ENCODE peak calls at places on chromosome 22, in eight cellular contexts. Q, F, A, S, G, D, X and B are unnamed samples.

GRCh38 chr22:50581031-50581949 is 1.4 kb downstream of the CHKB start:
- DNase-seq in D (no peak), F (no peak), X (no peak), G (no peak), Q (no peak), S (no peak), A (no peak), B (no peak)

GRCh38 chr22:41657709-41658108 is 31.0 kb downstream of the SNU13 start:
- DNase-seq in F (no peak), S (no peak), X (no peak), A (no peak), D (no peak), Q (no peak), G (no peak), B (no peak)

GRCh38 chr22:26894766-26895485 is 237.5 kb downstream of the MIAT start:
- DNase-seq in A (no peak), S (peak; percentile 64), Q (no peak), G (no peak), F (peak; percentile 84), X (peak; percentile 31), D (no peak), B (peak; percentile 48)

GRCh38 chr22:17724678-17725464 is 49.4 kb downstream of the BID start:
- DNase-seq in G (no peak), S (no peak), F (no peak), X (no peak), Q (no peak), D (no peak), A (no peak), B (peak; percentile 70)

GRCh38 chr22:37913233-37913721 is 7.2 kb downstream of the MICALL1 start:
- DNase-seq in F (no peak), D (no peak), A (no peak), G (no peak), S (no peak), Q (no peak), X (no peak), B (no peak)

GRCh38 chr22:43274595-43275240 is 68.5 kb downstream of the SCUBE1 start:
- DNase-seq in X (no peak), S (no peak), A (no peak), Q (no peak), D (no peak), F (no peak), G (no peak), B (no peak)

GRCh38 chr22:36145881-36146280 is 14.7 kb downstream of the APOL3 start:
- DNase-seq in F (no peak), A (no peak), S (no peak), X (no peak), G (no peak), Q (no peak), D (no peak), B (no peak)

GRCh38 chr22:42856179-42856864 is 751 bp downstream of the ARFGAP3 start:
- DNase-seq in G (peak; percentile 40), Q (no peak), F (peak; percentile 36), A (no peak), D (no peak), X (peak; percentile 59), S (peak; percentile 78), B (peak; percentile 48)

GRCh38 chr22:47284360-47284759 is 521.9 kb downstream of the TBC1D22A start:
- DNase-seq in Q (no peak), G (no peak), X (no peak), A (no peak), F (no peak), S (no peak), D (no peak), B (no peak)

GRCh38 chr22:30575859-30576258 is 1.4 kb upstream of the GAL3ST1 start:
- DNase-seq in G (no peak), A (no peak), F (no peak), Q (no peak), S (peak; percentile 81), D (no peak), X (no peak), B (no peak)

GRCh38 chr22:27135582-27135981 is 478.2 kb downstream of the MIAT start:
- DNase-seq in D (no peak), G (no peak), X (no peak), F (peak; percentile 43), S (no peak), Q (no peak), A (no peak), B (peak; percentile 52)

GRCh38 chr22:37222440-37222971 is 10.2 kb upstream of the SSTR3 start:
- DNase-seq in A (no peak), Q (no peak), G (no peak), F (no peak), S (no peak), D (no peak), X (no peak), B (no peak)

GRCh38 chr22:45302047-45302446 is 7.7 kb upstream of the FAM118A start:
- DNase-seq in A (no peak), X (no peak), G (no peak), Q (no peak), S (no peak), D (no peak), F (peak; percentile 81), B (no peak)

GRCh38 chr22:37392929-37393328 is 34.4 kb downstream of the ELFN2 start:
- DNase-seq in Q (no peak), X (no peak), F (no peak), D (no peak), A (no peak), G (no peak), S (no peak), B (no peak)

GRCh38 chr22:35043251-35043931 is 22.6 kb upstream of the ISX start:
- DNase-seq in Q (no peak), A (no peak), S (no peak), G (no peak), D (no peak), F (no peak), X (peak; percentile 79), B (no peak)

GRCh38 chr22:45225732-45226560 is 14.7 kb downstream of the KIAA0930 start:
- DNase-seq in A (no peak), Q (no peak), S (peak; percentile 38), F (peak; percentile 82), X (no peak), D (no peak), G (peak; percentile 72), B (no peak)

GRCh38 chr22:50622723-50623327 is 5.1 kb downstream of the ARSA start:
- DNase-seq in A (no peak), G (peak; percentile 69), D (no peak), S (peak; percentile 95), X (no peak), Q (no peak), F (no peak), B (no peak)

GRCh38 chr22:32804823-32805585 is 3.5 kb downstream of the TIMP3 start:
- DNase-seq in D (no peak), A (no peak), G (no peak), S (no peak), F (peak; percentile 54), Q (no peak), X (no peak), B (no peak)

GRCh38 chr22:32804036-32804435 is 2.5 kb downstream of the TIMP3 start:
- DNase-seq in F (peak; percentile 49), G (no peak), A (no peak), Q (no peak), X (no peak), S (no peak), D (no peak), B (no peak)

GRCh38 chr22:32803020-32803758 is 1.7 kb downstream of the TIMP3 start:
- DNase-seq in Q (no peak), S (no peak), A (no peak), F (peak; percentile 33), X (no peak), D (no peak), G (no peak), B (no peak)

GRCh38 chr22:32806296-32806695 is 4.8 kb downstream of the TIMP3 start:
- DNase-seq in Q (no peak), F (peak; percentile 21), D (no peak), S (no peak), G (no peak), A (no peak), X (no peak), B (no peak)

DNA sequence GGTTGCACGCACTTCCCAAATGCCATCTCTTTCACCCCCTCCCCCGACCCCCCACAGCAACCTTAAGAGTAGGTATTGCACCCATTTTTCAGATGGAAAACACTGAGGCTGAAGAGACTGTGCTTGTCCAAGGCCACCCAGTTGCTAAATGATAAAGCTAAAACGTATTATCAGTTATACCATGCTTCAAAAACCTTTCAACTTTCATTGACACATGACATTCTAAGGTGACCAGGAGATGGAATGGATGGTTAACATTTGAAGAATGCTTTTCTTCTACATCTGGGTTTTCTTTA is 4.0 kb downstream of the TIMP3 start:
- DNase-seq in G (no peak), A (no peak), F (no peak), D (no peak), S (no peak), Q (no peak), X (no peak), B (no peak)
- H3K4me1 ChIP-seq in G (no peaks in the 10 kb centered on the region), A (peaks cover 70% of the 10 kb centered on the region), F (peaks cover 9% of the 10 kb centered on the region), D (peaks cover 14% of the 10 kb centered on the region), S (peaks cover 16% of the 10 kb centered on the region), Q (peaks cover 24% of the 10 kb centered on the region), X (no peaks in the 10 kb centered on the region), B (peaks cover 16% of the 10 kb centered on the region)

DNA sequence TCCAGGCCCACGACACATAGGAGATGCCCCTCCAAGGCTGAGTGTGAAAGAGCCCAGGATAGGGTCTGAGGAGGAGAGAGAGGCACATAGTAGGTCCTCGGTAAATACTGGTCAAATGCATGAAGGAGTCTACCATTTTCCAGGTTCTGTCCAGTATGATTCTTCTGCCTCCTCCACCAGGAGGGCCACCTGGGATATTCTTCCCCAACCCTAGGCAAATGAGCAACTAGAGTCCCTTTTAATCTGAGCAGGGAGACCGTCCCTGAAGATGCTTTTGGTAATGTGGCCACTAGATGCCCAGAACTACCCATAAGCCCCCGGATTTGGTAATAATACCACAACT is 6.7 kb downstream of the PDGFB start:
- DNase-seq in A (no peak), X (no peak), G (no peak), Q (no peak), D (no peak), F (no peak), S (no peak), B (no peak)
- H3K4me1 ChIP-seq in A (peaks cover 39% of the 10 kb centered on the region), X (peaks cover 17% of the 10 kb centered on the region), G (peaks cover 36% of the 10 kb centered on the region), Q (peaks cover 84% of the 10 kb centered on the region), D (peaks cover 35% of the 10 kb centered on the region), F (peaks cover 2% of the 10 kb centered on the region), S (peaks cover 82% of the 10 kb centered on the region), B (peaks cover 33% of the 10 kb centered on the region)

GRCh38 chr22:40611606-40612005 is 24.9 kb downstream of the MRTFA start:
- DNase-seq in X (no peak), G (no peak), A (no peak), D (no peak), Q (no peak), S (no peak), F (no peak), B (no peak)
- H3K4me1 ChIP-seq in X (peaks cover 20% of the 10 kb centered on the region), G (no peaks in the 10 kb centered on the region), A (peaks cover 31% of the 10 kb centered on the region), D (peaks cover 5% of the 10 kb centered on the region), Q (peaks cover 32% of the 10 kb centered on the region), S (peaks cover 42% of the 10 kb centered on the region), F (no peaks in the 10 kb centered on the region), B (peaks cover 5% of the 10 kb centered on the region)

DNA sequence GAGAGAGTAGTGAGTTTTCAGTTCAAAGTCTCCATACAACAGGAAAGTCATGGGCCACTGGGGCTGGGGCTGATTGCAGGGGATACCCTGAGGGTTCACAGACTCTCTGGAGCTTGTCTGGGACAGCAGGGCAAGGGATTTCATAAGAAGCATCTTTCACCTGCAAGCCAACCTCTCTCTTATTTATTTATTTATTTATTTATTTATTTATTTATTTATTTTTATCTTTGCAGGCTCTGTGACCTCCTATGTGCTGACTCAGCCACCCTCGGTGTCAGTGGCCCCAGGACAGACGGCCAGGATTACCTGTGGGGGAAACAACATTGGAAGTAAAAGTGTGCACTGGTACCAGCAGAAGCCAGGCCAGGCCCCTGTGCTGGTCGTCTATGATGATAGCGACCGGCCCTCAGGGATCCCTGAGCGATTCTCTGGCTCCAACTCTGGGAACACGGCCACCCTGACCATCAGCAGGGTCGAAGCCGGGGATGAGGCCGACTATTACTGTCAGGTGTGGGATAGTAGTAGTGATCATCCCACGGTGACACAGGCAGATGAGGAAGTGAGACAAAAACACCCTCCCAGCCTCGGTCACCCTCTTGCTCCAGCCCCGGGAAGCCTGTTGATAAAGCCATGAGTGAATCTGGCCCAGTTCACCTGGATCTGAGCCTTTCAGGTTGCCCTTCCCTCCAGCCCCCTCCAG is 68.4 kb downstream of the GGTLC2 start:
- DNase-seq in S (no peak), G (no peak), Q (no peak), A (no peak), F (no peak), X (no peak), D (no peak), B (no peak)
- H3K4me1 ChIP-seq in S (no peaks in the 10 kb centered on the region), G (no peaks in the 10 kb centered on the region), Q (no peaks in the 10 kb centered on the region), A (no peaks in the 10 kb centered on the region), F (no peaks in the 10 kb centered on the region), X (peaks cover 53% of the 10 kb centered on the region), D (no peaks in the 10 kb centered on the region), B (no peaks in the 10 kb centered on the region)